ENCODE peak calls at places on chromosomes 7 and 10, in six cellular contexts. H is NCI-H2081; Y is COR-L47; L is stimulated activated CD4-positive, alpha-beta T cell treated with anti-CD3 and anti-CD28 coated beads, Interleukin-1b, Interleukin-23, amount 100 ng/mL, for 24 hours; G is kidney glomerular epithelial cell; Q is NCI-H1436 treated with DMSO at 0.1 percent for 48 hours. T is an unnamed sample.

GRCh38 chr7:130324270-130324669 is 20.3 kb upstream of the CPA5 start:
- DNase-seq in H (no peak), Y (no peak), L (no peak), G (no peak), Q (no peak), T (no peak)

GRCh38 chr7:47253650-47254080 is 328.2 kb downstream of the TNS3 start:
- DNase-seq in H (no peak), Y (no peak), L (no peak), G (peak), Q (no peak), T (no peak)

GRCh38 chr7:1078985-1079384 is 8.9 kb upstream of the GPER1 start:
- DNase-seq in H (no peak), Y (no peak), L (no peak), G (no peak), Q (no peak), T (no peak)

GRCh38 chr7:762891-763290 is 35.8 kb upstream of the PRKAR1B start:
- DNase-seq in H (no peak), Y (no peak), L (no peak), G (no peak), Q (no peak), T (no peak)

GRCh38 chr7:20735346-20736065 is 51.2 kb downstream of the SP8 start:
- DNase-seq in H (no peak), Y (no peak), L (no peak), G (no peak), Q (no peak), T (no peak)

GRCh38 chr10:77317221-77317620 is 320.4 kb downstream of the KCNMA1 start:
- DNase-seq in H (no peak), Y (no peak), L (no peak), G (peak), Q (no peak), T (no peak)

GRCh38 chr10:5518143-5518542 is 6.6 kb upstream of the CALML3 start:
- DNase-seq in H (no peak), Y (peak), L (no peak), G (no peak), Q (peak), T (no peak)

GRCh38 chr7:2038876-2039728 is 193.6 kb downstream of the MAD1L1 start:
- DNase-seq in H (no peak), Y (no peak), L (no peak), G (no peak), Q (no peak), T (no peak)

GRCh38 chr7:74404388-74404700 is 49.4 kb upstream of the GTF2IRD1 start:
- DNase-seq in H (no peak), Y (no peak), L (no peak), G (no peak), Q (no peak), T (no peak)

GRCh38 chr10:85558533-85558932 is 808.1 kb downstream of the GRID1 start:
- DNase-seq in H (no peak), Y (no peak), L (no peak), G (no peak), Q (no peak), T (no peak)

GRCh38 chr10:75247797-75248196 is 12.0 kb upstream of the COMTD1 start:
- DNase-seq in H (no peak), Y (no peak), L (no peak), G (no peak), Q (no peak), T (no peak)

GRCh38 chr7:95906871-95907270 is 134.5 kb downstream of the DYNC1I1 start:
- DNase-seq in H (no peak), Y (no peak), L (no peak), G (no peak), Q (no peak), T (no peak)

GRCh38 chr7:106108988-106109387 is 3.1 kb downstream of the SYPL1 start:
- DNase-seq in H (no peak), Y (no peak), L (no peak), G (no peak), Q (no peak), T (no peak)

GRCh38 chr7:148395990-148396716 is 194.4 kb upstream of the C7orf33 start:
- DNase-seq in H (no peak), Y (no peak), L (no peak), G (no peak), Q (no peak), T (no peak)

T was measured in mesothelial cell of epicardium.